ENCODE peak calls at places on chromosomes 16 and 17, in four cellular contexts. One of them, this sample, is unnamed.

GRCh38 chr17:28973414-28973813 is 22.1 kb upstream of the PHF12 start:
- DNase-seq in GM12878: no peak
- DNase-seq in HepG2: no peak
- DNase-seq in NT2/D1: no peak
- DNase-seq in this sample: no peak

GRCh38 chr17:13374203-13375143 is 227.3 kb downstream of the HS3ST3A1 start:
- DNase-seq in HepG2: no peak
- DNase-seq in NT2/D1: no peak
- DNase-seq in GM12878: no peak
- DNase-seq in this sample: no peak

GRCh38 chr16:27401768-27402568 is at the start of gene IL21R:
- DNase-seq in HepG2: no peak
- DNase-seq in NT2/D1: no peak
- DNase-seq in GM12878: peak; percentile 85
- DNase-seq in this sample: no peak

GRCh38 chr17:75371339-75371738 is 34.1 kb downstream of the GRB2 start:
- DNase-seq in GM12878: no peak
- DNase-seq in HepG2: no peak
- DNase-seq in NT2/D1: no peak
- DNase-seq in this sample: no peak

GRCh38 chr16:57700801-57701551 is 6.4 kb downstream of the DRC7 start:
- DNase-seq in GM12878: no peak
- DNase-seq in HepG2: peak; percentile 81
- DNase-seq in NT2/D1: no peak
- DNase-seq in this sample: no peak

GRCh38 chr16:2827831-2828520 is 2.1 kb upstream of the ZG16B start:
- DNase-seq in GM12878: no peak
- DNase-seq in HepG2: no peak
- DNase-seq in NT2/D1: no peak
- DNase-seq in this sample: no peak

GRCh38 chr16:5004311-5004710 is 29.4 kb downstream of the NAGPA start:
- DNase-seq in NT2/D1: no peak
- DNase-seq in HepG2: no peak
- DNase-seq in GM12878: no peak
- DNase-seq in this sample: no peak

GRCh38 chr16:57562669-57563486 is 20.4 kb downstream of the ADGRG5 start:
- DNase-seq in NT2/D1: no peak
- DNase-seq in GM12878: no peak
- DNase-seq in HepG2: no peak
- DNase-seq in this sample: no peak

GRCh38 chr16:58046936-58047335 is 21.4 kb downstream of the MMP15 start:
- DNase-seq in HepG2: no peak
- DNase-seq in NT2/D1: no peak
- DNase-seq in GM12878: no peak
- DNase-seq in this sample: no peak

GRCh38 chr17:71114911-71115668 is 945.8 kb downstream of the KCNJ2 start:
- DNase-seq in NT2/D1: no peak
- DNase-seq in HepG2: no peak
- DNase-seq in GM12878: no peak
- DNase-seq in this sample: no peak

GRCh38 chr16:20940864-20941634 is 40.5 kb downstream of the LYRM1 start:
- DNase-seq in GM12878: no peak
- DNase-seq in HepG2: no peak
- DNase-seq in NT2/D1: no peak
- DNase-seq in this sample: no peak

GRCh38 chr17:29078183-29079045 is 35.5 kb downstream of the PIPOX start:
- DNase-seq in GM12878: no peak
- DNase-seq in NT2/D1: no peak
- DNase-seq in HepG2: no peak
- DNase-seq in this sample: no peak

GRCh38 chr17:48376926-48377325 is 53.1 kb downstream of the SKAP1 start:
- DNase-seq in HepG2: no peak
- DNase-seq in NT2/D1: no peak
- DNase-seq in GM12878: no peak
- DNase-seq in this sample: no peak

GRCh38 chr17:38706625-38707298 is 1.7 kb downstream of the MLLT6 start:
- DNase-seq in NT2/D1: no peak
- DNase-seq in GM12878: no peak
- DNase-seq in HepG2: no peak
- DNase-seq in this sample: no peak

GRCh38 chr16:82059161-82059982 is 24.3 kb downstream of the HSD17B2 start:
- DNase-seq in NT2/D1: no peak
- DNase-seq in GM12878: no peak
- DNase-seq in HepG2: no peak
- DNase-seq in this sample: no peak

GRCh38 chr17:40097931-40098845 is 2.2 kb downstream of the NR1D1 start:
- DNase-seq in GM12878: no peak
- DNase-seq in NT2/D1: no peak
- DNase-seq in HepG2: peak; percentile 93
- DNase-seq in this sample: no peak

GRCh38 chr17:41500131-41500911 is 5.1 kb downstream of the KRT13 start:
- DNase-seq in NT2/D1: no peak
- DNase-seq in HepG2: no peak
- DNase-seq in GM12878: no peak
- DNase-seq in this sample: no peak

GRCh38 chr17:57422574-57423164 is 166.3 kb downstream of the MSI2 start:
- DNase-seq in HepG2: no peak
- DNase-seq in GM12878: peak; percentile 77
- DNase-seq in NT2/D1: no peak
- DNase-seq in this sample: no peak

GRCh38 chr16:373020-373598 is 2.8 kb upstream of the MRPL28 start:
- DNase-seq in NT2/D1: no peak
- DNase-seq in GM12878: no peak
- DNase-seq in HepG2: no peak
- DNase-seq in this sample: no peak

GRCh38 chr17:67452681-67453554 is 75.8 kb downstream of the PITPNC1 start:
- DNase-seq in NT2/D1: no peak
- DNase-seq in HepG2: no peak
- DNase-seq in GM12878: peak; percentile 42
- DNase-seq in this sample: no peak

GRCh38 chr16:57575468-57576277 is 33.2 kb downstream of the ADGRG5 start:
- DNase-seq in HepG2: no peak
- DNase-seq in NT2/D1: no peak
- DNase-seq in GM12878: no peak
- DNase-seq in this sample: no peak

GRCh38 chr17:49910094-49910857 is 58.7 kb upstream of the DLX4 start:
- DNase-seq in GM12878: no peak
- DNase-seq in HepG2: no peak
- DNase-seq in NT2/D1: no peak
- DNase-seq in this sample: no peak

GRCh38 chr17:28550858-28551257 is 1.6 kb downstream of the UNC119 start:
- DNase-seq in NT2/D1: no peak
- DNase-seq in GM12878: no peak
- DNase-seq in HepG2: no peak
- DNase-seq in this sample: no peak

GRCh38 chr17:58277107-58277506 is 3.6 kb downstream of the MPO start:
- DNase-seq in GM12878: no peak
- DNase-seq in HepG2: no peak
- DNase-seq in NT2/D1: peak; percentile 9
- DNase-seq in this sample: peak; percentile 49

GRCh38 chr16:21646721-21647561 is 5.5 kb downstream of the IGSF6 start:
- DNase-seq in NT2/D1: no peak
- DNase-seq in HepG2: no peak
- DNase-seq in GM12878: peak; percentile 99
- DNase-seq in this sample: no peak

GRCh38 chr17:1108810-1109605 is 70.8 kb downstream of the ABR start:
- DNase-seq in HepG2: no peak
- DNase-seq in GM12878: no peak
- DNase-seq in NT2/D1: no peak
- DNase-seq in this sample: peak; percentile 55

GRCh38 chr17:74531231-74531761 is at the start of gene CD300LB:
- DNase-seq in HepG2: no peak
- DNase-seq in GM12878: no peak
- DNase-seq in NT2/D1: no peak
- DNase-seq in this sample: no peak

GRCh38 chr16:85601730-85602401 is 11.3 kb upstream of the GSE1 start:
- DNase-seq in NT2/D1: no peak
- DNase-seq in HepG2: no peak
- DNase-seq in GM12878: no peak
- DNase-seq in this sample: no peak

DNA sequence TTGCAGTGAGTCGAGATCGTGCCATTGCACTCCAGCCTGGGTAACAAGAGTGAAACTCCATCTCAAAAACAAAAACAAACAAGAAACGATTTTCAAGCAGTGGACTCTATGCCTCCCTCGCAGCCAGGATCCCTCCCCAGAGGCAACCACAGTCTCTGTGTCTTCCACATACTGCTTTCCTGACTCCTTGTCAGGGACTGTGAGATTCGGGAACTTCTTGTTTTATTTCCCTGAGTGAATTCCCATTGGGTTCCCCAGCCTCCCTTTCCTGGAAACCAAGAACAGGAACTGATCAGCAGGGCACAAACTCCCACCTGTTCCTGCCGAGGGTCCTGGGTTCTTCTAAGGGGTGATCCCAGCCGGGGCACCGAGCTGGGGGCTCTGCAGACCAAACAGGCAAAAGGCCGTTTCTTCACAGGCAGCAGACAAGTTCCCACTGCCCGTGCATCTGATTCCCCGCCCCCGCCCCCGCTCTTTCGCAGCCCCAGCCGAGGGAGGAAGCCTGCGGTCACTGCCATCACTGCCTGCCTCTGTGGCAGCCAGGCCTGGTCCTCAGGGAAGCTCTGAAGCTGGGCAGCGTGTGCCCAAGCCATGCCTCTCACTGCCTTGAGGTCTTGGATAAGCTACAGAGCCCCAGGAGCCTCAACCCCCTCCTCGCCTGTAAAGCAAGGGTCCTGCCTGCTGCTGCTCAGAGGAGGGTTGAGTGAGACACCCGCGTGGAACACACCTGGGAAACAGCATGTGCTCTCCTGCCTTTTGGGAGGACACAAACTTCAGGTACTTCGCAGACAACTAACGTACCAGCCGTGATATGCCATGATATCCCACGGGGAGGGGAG is 5.5 kb upstream of the PIEZO1 start:
- DNase-seq in NT2/D1: no peak
- DNase-seq in HepG2: no peak
- DNase-seq in GM12878: no peak
- DNase-seq in this sample: no peak
- TF ChIP-seq SUZ12 in NT2/D1: no peak
- TF ChIP-seq SUZ12 in HepG2: no peak
- TF ChIP-seq SUZ12 in GM12878: no peak
- TF ChIP-seq SUZ12 in this sample: no peak

GRCh38 chr17:80755650-80756405 is 211.2 kb downstream of the RPTOR start:
- DNase-seq in GM12878: no peak
- DNase-seq in NT2/D1: peak; percentile 6
- DNase-seq in HepG2: no peak
- DNase-seq in this sample: peak; percentile 31
- TF ChIP-seq SUZ12 in GM12878: no peak
- TF ChIP-seq SUZ12 in NT2/D1: no peak
- TF ChIP-seq SUZ12 in HepG2: no peak
- TF ChIP-seq SUZ12 in this sample: no peak

GRCh38 chr16:49348408-49349176 is 25.0 kb upstream of the C16orf78 start:
- DNase-seq in GM12878: no peak
- DNase-seq in HepG2: no peak
- DNase-seq in NT2/D1: no peak
- DNase-seq in this sample: no peak
- TF ChIP-seq SUZ12 in GM12878: no peak
- TF ChIP-seq SUZ12 in HepG2: no peak
- TF ChIP-seq SUZ12 in NT2/D1: no peak
- TF ChIP-seq SUZ12 in this sample: no peak

GRCh38 chr17:37100231-37100630 is 151.5 kb downstream of the AATF start:
- DNase-seq in NT2/D1: no peak
- DNase-seq in GM12878: no peak
- DNase-seq in HepG2: no peak
- DNase-seq in this sample: no peak
- TF ChIP-seq SUZ12 in NT2/D1: no peak
- TF ChIP-seq SUZ12 in GM12878: no peak
- TF ChIP-seq SUZ12 in HepG2: no peak
- TF ChIP-seq SUZ12 in this sample: no peak

GRCh38 chr17:62723842-62724241 is 84.3 kb downstream of the MARCHF10 start:
- DNase-seq in HepG2: no peak
- DNase-seq in GM12878: no peak
- DNase-seq in NT2/D1: no peak
- DNase-seq in this sample: peak; percentile 51

GRCh38 chr17:62722625-62723024 is 85.5 kb downstream of the MARCHF10 start:
- DNase-seq in NT2/D1: no peak
- DNase-seq in GM12878: no peak
- DNase-seq in HepG2: peak; percentile 19
- DNase-seq in this sample: no peak

GRCh38 chr17:62724398-62725146 is 83.5 kb downstream of the MARCHF10 start:
- DNase-seq in GM12878: peak; percentile 91
- DNase-seq in NT2/D1: no peak
- DNase-seq in HepG2: no peak
- DNase-seq in this sample: no peak

GRCh38 chr17:62727916-62728672 is 80.0 kb downstream of the MARCHF10 start:
- DNase-seq in GM12878: no peak
- DNase-seq in NT2/D1: no peak
- DNase-seq in HepG2: no peak
- DNase-seq in this sample: no peak

GRCh38 chr17:62725791-62726249 is 82.3 kb downstream of the MARCHF10 start:
- DNase-seq in HepG2: peak; percentile 25
- DNase-seq in NT2/D1: no peak
- DNase-seq in GM12878: no peak
- DNase-seq in this sample: no peak
- TF ChIP-seq SUZ12 in HepG2: no peak
- TF ChIP-seq SUZ12 in NT2/D1: no peak
- TF ChIP-seq SUZ12 in GM12878: no peak
- TF ChIP-seq SUZ12 in this sample: no peak

DNA sequence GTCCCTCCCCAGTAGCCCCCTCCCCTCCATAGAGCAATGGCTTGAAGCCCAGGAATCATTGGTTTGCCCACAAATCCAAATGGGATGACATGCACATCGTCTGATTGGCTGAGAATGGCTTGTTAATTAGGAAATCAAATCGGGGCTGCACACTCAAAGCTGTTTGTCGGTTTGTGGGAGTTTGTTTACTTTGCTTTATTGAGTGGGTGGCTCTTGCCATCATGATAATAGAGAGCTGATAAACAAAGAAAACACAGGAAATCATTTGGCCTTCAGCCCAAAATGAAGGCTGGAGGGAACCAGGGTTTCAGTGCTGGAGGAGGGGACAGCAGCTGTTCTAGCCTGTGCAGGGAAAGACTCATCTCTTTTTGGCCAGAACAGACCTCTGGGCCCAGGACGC is 316.2 kb downstream of the CBLN1 start:
- DNase-seq in NT2/D1: no peak
- DNase-seq in GM12878: no peak
- DNase-seq in HepG2: no peak
- DNase-seq in this sample: no peak
- TF ChIP-seq SUZ12 in NT2/D1: no peak
- TF ChIP-seq SUZ12 in GM12878: no peak
- TF ChIP-seq SUZ12 in HepG2: no peak
- TF ChIP-seq SUZ12 in this sample: no peak